ENCODE peak calls at places on chromosomes 4 and X, in seven cellular contexts. One of them, this sample, is unnamed.

GRCh38 chrX:70033348-70033747 is 16.4 kb downstream of the AWAT2 start:
- DNase-seq in H9: peak
- DNase-seq in IMR-90: peak
- DNase-seq in mesenchymal stem cell: peak
- DNase-seq in trophoblast cell: peak
- DNase-seq in H1: peak
- DNase-seq in mesendoderm: peak
- DNase-seq in this sample: no peak

GRCh38 chr4:152102184-152103000 is 341.6 kb upstream of the GATB start:
- DNase-seq in H9: no peak
- DNase-seq in IMR-90: peak
- DNase-seq in mesenchymal stem cell: peak
- DNase-seq in trophoblast cell: peak
- DNase-seq in H1: no peak
- DNase-seq in mesendoderm: peak
- DNase-seq in this sample: no peak

GRCh38 chr4:39023059-39023458 is 9.2 kb downstream of the TMEM156 start:
- DNase-seq in H9: no peak
- DNase-seq in IMR-90: peak
- DNase-seq in mesenchymal stem cell: peak
- DNase-seq in trophoblast cell: peak
- DNase-seq in H1: no peak
- DNase-seq in mesendoderm: no peak
- DNase-seq in this sample: no peak

GRCh38 chr4:25154594-25155265 is 5.5 kb downstream of the SEPSECS start:
- DNase-seq in H9: no peak
- DNase-seq in IMR-90: no peak
- DNase-seq in mesenchymal stem cell: no peak
- DNase-seq in trophoblast cell: no peak
- DNase-seq in H1: no peak
- DNase-seq in mesendoderm: no peak
- DNase-seq in this sample: no peak

GRCh38 chrX:40947276-40947675 is 138.0 kb upstream of the USP9X start:
- DNase-seq in H9: no peak
- DNase-seq in IMR-90: peak
- DNase-seq in mesenchymal stem cell: peak
- DNase-seq in trophoblast cell: peak
- DNase-seq in H1: no peak
- DNase-seq in mesendoderm: no peak
- DNase-seq in this sample: no peak

GRCh38 chrX:100819837-100820666 is at the start of gene CSTF2:
- DNase-seq in H9: peak
- DNase-seq in IMR-90: peak
- DNase-seq in mesenchymal stem cell: peak
- DNase-seq in trophoblast cell: peak
- DNase-seq in H1: peak
- DNase-seq in mesendoderm: peak
- DNase-seq in this sample: peak

GRCh38 chr4:94516067-94516466 is 64.3 kb downstream of the PDLIM5 start:
- DNase-seq in H9: no peak
- DNase-seq in IMR-90: peak
- DNase-seq in mesenchymal stem cell: peak
- DNase-seq in trophoblast cell: peak
- DNase-seq in H1: no peak
- DNase-seq in mesendoderm: peak
- DNase-seq in this sample: no peak

GRCh38 chr4:75985116-75985515 is 5.6 kb downstream of the SDAD1 start:
- DNase-seq in H9: no peak
- DNase-seq in IMR-90: peak
- DNase-seq in mesenchymal stem cell: peak
- DNase-seq in trophoblast cell: no peak
- DNase-seq in H1: no peak
- DNase-seq in mesendoderm: no peak
- DNase-seq in this sample: no peak

GRCh38 chr4:126777649-126778048 is 855.1 kb upstream of the INTU start:
- DNase-seq in H9: no peak
- DNase-seq in IMR-90: peak
- DNase-seq in mesenchymal stem cell: peak
- DNase-seq in trophoblast cell: no peak
- DNase-seq in H1: no peak
- DNase-seq in mesendoderm: no peak
- DNase-seq in this sample: no peak

GRCh38 chr4:37441231-37442061 is 196.9 kb downstream of the NWD2 start:
- DNase-seq in H9: no peak
- DNase-seq in IMR-90: no peak
- DNase-seq in mesenchymal stem cell: no peak
- DNase-seq in trophoblast cell: peak
- DNase-seq in H1: no peak
- DNase-seq in mesendoderm: peak
- DNase-seq in this sample: no peak

GRCh38 chrX:113390531-113390930 is 549.9 kb upstream of the AMOT start:
- DNase-seq in H9: no peak
- DNase-seq in IMR-90: no peak
- DNase-seq in mesenchymal stem cell: no peak
- DNase-seq in trophoblast cell: no peak
- DNase-seq in H1: no peak
- DNase-seq in mesendoderm: no peak
- DNase-seq in this sample: no peak

GRCh38 chr4:55398966-55399365 is 3.2 kb downstream of the TMEM165 start:
- DNase-seq in H9: no peak
- DNase-seq in IMR-90: peak
- DNase-seq in mesenchymal stem cell: peak
- DNase-seq in trophoblast cell: no peak
- DNase-seq in H1: no peak
- DNase-seq in mesendoderm: no peak
- DNase-seq in this sample: no peak

DNA sequence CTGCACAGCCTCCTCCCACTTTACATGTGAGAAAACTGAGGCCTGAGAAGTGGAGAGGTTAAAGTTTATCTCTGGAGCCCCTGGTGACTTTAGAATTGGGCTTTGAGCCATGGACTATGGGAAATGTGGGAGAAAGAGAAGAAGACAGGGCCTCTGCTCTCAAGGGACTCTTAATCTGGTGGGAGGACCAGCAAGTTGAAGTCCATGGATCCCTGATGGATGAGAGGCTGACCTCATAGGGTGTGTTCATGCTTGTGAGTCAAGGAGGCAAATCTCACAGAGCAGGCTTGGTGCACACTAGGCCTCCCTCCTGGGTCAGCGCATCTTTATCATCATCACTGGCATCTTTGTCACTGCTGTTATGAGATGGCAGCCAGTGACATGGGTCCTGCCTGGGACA is 211.9 kb downstream of the AFAP1 start:
- DNase-seq in H9: no peak
- DNase-seq in IMR-90: no peak
- DNase-seq in mesenchymal stem cell: no peak
- DNase-seq in trophoblast cell: no peak
- DNase-seq in H1: no peak
- DNase-seq in mesendoderm: no peak
- DNase-seq in this sample: no peak
- H2BK5ac ChIP-seq in H9: no peak
- H2BK5ac ChIP-seq in IMR-90: no peak
- H2BK5ac ChIP-seq in mesenchymal stem cell: no peak
- H2BK5ac ChIP-seq in trophoblast cell: no peak
- H2BK5ac ChIP-seq in H1: no peak
- H2BK5ac ChIP-seq in mesendoderm: no peak
- H2BK5ac ChIP-seq in this sample: no peak

DNA sequence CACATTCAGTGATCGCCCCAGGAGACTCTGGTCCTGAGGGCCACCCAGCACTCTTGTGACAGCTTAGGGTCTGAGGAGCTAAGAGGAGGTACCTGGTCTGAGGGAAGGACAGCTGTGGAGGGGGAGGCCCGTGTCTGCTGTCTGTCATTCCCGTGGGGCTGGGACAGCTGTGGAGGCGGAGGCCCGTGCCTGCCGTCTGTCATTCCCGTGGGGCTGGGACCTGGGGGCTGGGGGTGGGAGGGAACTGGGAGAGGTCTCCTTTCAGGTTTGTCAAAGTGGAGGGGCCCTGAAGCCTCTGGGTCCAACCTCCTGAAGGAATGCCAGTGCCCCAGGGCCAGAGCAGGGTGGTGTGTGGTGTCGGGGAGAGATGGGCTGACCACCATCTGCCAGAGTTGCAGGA is 45.0 kb upstream of the ADRA2C start:
- DNase-seq in H9: no peak
- DNase-seq in IMR-90: no peak
- DNase-seq in mesenchymal stem cell: no peak
- DNase-seq in trophoblast cell: no peak
- DNase-seq in H1: no peak
- DNase-seq in mesendoderm: no peak
- DNase-seq in this sample: no peak
- H2BK5ac ChIP-seq in H9: no peak
- H2BK5ac ChIP-seq in IMR-90: no peak
- H2BK5ac ChIP-seq in mesenchymal stem cell: no peak
- H2BK5ac ChIP-seq in trophoblast cell: no peak
- H2BK5ac ChIP-seq in H1: no peak
- H2BK5ac ChIP-seq in mesendoderm: no peak
- H2BK5ac ChIP-seq in this sample: no peak

DNA sequence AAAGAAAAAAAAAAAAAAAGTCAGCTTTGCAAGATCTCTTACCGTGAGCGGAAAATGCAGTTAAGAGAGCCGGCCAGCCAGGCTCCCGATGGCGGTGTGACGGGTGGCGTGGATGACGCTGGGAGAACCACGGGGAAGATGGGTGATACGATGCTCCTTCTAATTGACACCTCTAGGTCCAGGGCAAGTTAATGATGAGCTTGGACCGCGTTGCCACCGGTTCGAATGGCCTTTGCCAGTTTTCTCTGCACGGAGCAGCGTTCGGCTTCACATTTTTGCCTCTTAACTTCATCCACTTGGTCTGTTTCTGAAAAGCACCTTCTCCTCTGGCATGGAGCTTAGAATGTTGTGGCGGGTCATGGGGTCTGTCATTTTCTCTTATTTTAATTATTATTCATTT is 33.2 kb downstream of the SHOX start:
- DNase-seq in H9: no peak
- DNase-seq in IMR-90: no peak
- DNase-seq in mesenchymal stem cell: no peak
- DNase-seq in trophoblast cell: no peak
- DNase-seq in H1: no peak
- DNase-seq in mesendoderm: no peak
- DNase-seq in this sample: no peak
- H2BK5ac ChIP-seq in H9: no peak
- H2BK5ac ChIP-seq in IMR-90: no peak
- H2BK5ac ChIP-seq in mesenchymal stem cell: no peak
- H2BK5ac ChIP-seq in trophoblast cell: no peak
- H2BK5ac ChIP-seq in H1: no peak
- H2BK5ac ChIP-seq in mesendoderm: no peak
- H2BK5ac ChIP-seq in this sample: no peak

GRCh38 chrX:13721371-13721770 is 13.0 kb downstream of the TRAPPC2 start:
- DNase-seq in H9: no peak
- DNase-seq in IMR-90: peak
- DNase-seq in mesenchymal stem cell: no peak
- DNase-seq in trophoblast cell: no peak
- DNase-seq in H1: no peak
- DNase-seq in mesendoderm: no peak
- DNase-seq in this sample: no peak

GRCh38 chrX:13717697-13718483 is 16.5 kb downstream of the TRAPPC2 start:
- DNase-seq in H9: no peak
- DNase-seq in IMR-90: peak
- DNase-seq in mesenchymal stem cell: peak
- DNase-seq in trophoblast cell: no peak
- DNase-seq in H1: no peak
- DNase-seq in mesendoderm: peak
- DNase-seq in this sample: no peak

GRCh38 chrX:13721819-13722527 is 12.4 kb downstream of the TRAPPC2 start:
- DNase-seq in H9: no peak
- DNase-seq in IMR-90: peak
- DNase-seq in mesenchymal stem cell: peak
- DNase-seq in trophoblast cell: no peak
- DNase-seq in H1: no peak
- DNase-seq in mesendoderm: no peak
- DNase-seq in this sample: no peak

GRCh38 chrX:13716905-13717304 is 17.5 kb downstream of the TRAPPC2 start:
- DNase-seq in H9: no peak
- DNase-seq in IMR-90: no peak
- DNase-seq in mesenchymal stem cell: no peak
- DNase-seq in trophoblast cell: no peak
- DNase-seq in H1: no peak
- DNase-seq in mesendoderm: peak
- DNase-seq in this sample: no peak

DNA sequence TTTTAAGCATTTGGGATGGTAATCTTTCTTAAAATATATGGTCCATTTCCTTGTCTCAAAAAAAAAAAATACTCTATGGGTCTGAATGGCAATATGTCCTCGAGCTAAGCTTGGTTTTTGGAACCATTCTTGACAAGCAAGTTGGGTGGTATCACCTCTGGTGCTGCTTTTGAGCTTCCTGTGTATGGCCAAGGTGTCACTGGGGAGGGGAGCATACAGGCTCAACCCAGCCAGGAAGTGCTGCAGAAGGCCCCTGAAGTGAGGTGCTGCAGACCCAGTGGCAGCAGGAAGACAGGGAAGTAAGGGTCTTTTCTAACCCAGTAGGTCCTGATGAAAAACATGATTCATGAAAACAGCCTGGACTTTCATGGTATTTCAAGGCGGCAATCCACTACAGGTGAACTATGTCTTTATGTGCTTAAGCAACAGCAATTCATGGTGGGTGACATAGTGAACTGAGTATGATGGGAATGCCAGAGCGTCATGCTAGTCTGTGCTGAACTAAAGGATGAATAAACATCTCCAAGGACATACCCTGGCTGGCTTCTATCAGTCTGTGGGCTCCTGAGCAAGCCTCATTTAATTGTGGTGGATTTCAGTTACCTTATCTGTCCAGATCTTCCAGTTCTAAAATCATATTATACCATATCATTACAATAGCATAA is 15.1 kb downstream of the TRAPPC2 start:
- DNase-seq in H9: no peak
- DNase-seq in IMR-90: peak
- DNase-seq in mesenchymal stem cell: peak
- DNase-seq in trophoblast cell: peak
- DNase-seq in H1: no peak
- DNase-seq in mesendoderm: peak
- DNase-seq in this sample: no peak
- H2BK5ac ChIP-seq in H9: no peak
- H2BK5ac ChIP-seq in IMR-90: peak
- H2BK5ac ChIP-seq in mesenchymal stem cell: no peak
- H2BK5ac ChIP-seq in trophoblast cell: no peak
- H2BK5ac ChIP-seq in H1: no peak
- H2BK5ac ChIP-seq in mesendoderm: no peak
- H2BK5ac ChIP-seq in this sample: no peak

GRCh38 chrX:115946059-115946458 is 224.5 kb upstream of the AGTR2 start:
- DNase-seq in H9: no peak
- DNase-seq in IMR-90: no peak
- DNase-seq in mesenchymal stem cell: no peak
- DNase-seq in trophoblast cell: no peak
- DNase-seq in H1: no peak
- DNase-seq in mesendoderm: no peak
- DNase-seq in this sample: no peak
- H2BK5ac ChIP-seq in H9: no peak
- H2BK5ac ChIP-seq in IMR-90: no peak
- H2BK5ac ChIP-seq in mesenchymal stem cell: no peak
- H2BK5ac ChIP-seq in trophoblast cell: no peak
- H2BK5ac ChIP-seq in H1: no peak
- H2BK5ac ChIP-seq in mesendoderm: no peak
- H2BK5ac ChIP-seq in this sample: no peak

GRCh38 chr4:164350086-164350485 is 403.8 kb upstream of the SMIM31 start:
- DNase-seq in H9: no peak
- DNase-seq in IMR-90: peak
- DNase-seq in mesenchymal stem cell: no peak
- DNase-seq in trophoblast cell: peak
- DNase-seq in H1: no peak
- DNase-seq in mesendoderm: no peak
- DNase-seq in this sample: no peak
- H2BK5ac ChIP-seq in H9: no peak
- H2BK5ac ChIP-seq in IMR-90: no peak
- H2BK5ac ChIP-seq in mesenchymal stem cell: no peak
- H2BK5ac ChIP-seq in trophoblast cell: no peak
- H2BK5ac ChIP-seq in H1: no peak
- H2BK5ac ChIP-seq in mesendoderm: no peak
- H2BK5ac ChIP-seq in this sample: no peak

GRCh38 chr4:658681-659667 is 15.1 kb downstream of the ATP5ME start:
- DNase-seq in H9: peak
- DNase-seq in IMR-90: no peak
- DNase-seq in mesenchymal stem cell: no peak
- DNase-seq in trophoblast cell: no peak
- DNase-seq in H1: no peak
- DNase-seq in mesendoderm: no peak
- DNase-seq in this sample: no peak
- H2BK5ac ChIP-seq in H9: no peak
- H2BK5ac ChIP-seq in IMR-90: no peak
- H2BK5ac ChIP-seq in mesenchymal stem cell: no peak
- H2BK5ac ChIP-seq in trophoblast cell: no peak
- H2BK5ac ChIP-seq in H1: no peak
- H2BK5ac ChIP-seq in mesendoderm: no peak
- H2BK5ac ChIP-seq in this sample: no peak